ENCODE peak calls at places on chromosomes 2 and 18, in ten cellular contexts. J is nephron progenitor cell; T is BE2C; M is memory B cell; O is breast epithelium; N is CD4-positive, alpha-beta T cell; U is endothelial cell of umbilical vein; E is NCI-H774; K is brain microvascular endothelial cell; Q is NCI-H1694 treated with DMSO at 0.1 percent for 48 hours. Y is an unnamed sample.

GRCh38 chr2:241901500-241902351 is 32.2 kb downstream of the RTP5 start:
- DNase-seq in N (no peak), M (no peak), T (no peak), E (no peak), U (no peak), O (no peak), J (peak; percentile 56), K (no peak), Q (no peak), Y (peak; percentile 72)

GRCh38 chr2:47239119-47239969 is 84.2 kb upstream of the STPG4 start:
- DNase-seq in K (no peak), M (no peak), O (no peak), T (peak; percentile 83), J (peak; percentile 30), U (no peak), E (no peak), Q (peak; percentile 89), N (no peak), Y (peak; percentile 63)

GRCh38 chr18:22494771-22495170 is 77.1 kb upstream of the CTAGE1 start:
- DNase-seq in Q (no peak), K (peak; percentile 46), M (no peak), J (no peak), E (no peak), T (no peak), N (no peak), O (no peak), U (peak; percentile 70), Y (no peak)

GRCh38 chr18:31512203-31512764 is 14.3 kb downstream of the DSG2 start:
- DNase-seq in E (no peak), O (no peak), J (peak; percentile 7), Q (no peak), T (no peak), M (no peak), K (peak; percentile 90), N (no peak), U (no peak), Y (no peak)

GRCh38 chr2:77054938-77055337 is 467.2 kb downstream of the LRRTM4 start:
- DNase-seq in T (no peak), O (no peak), N (no peak), J (peak; percentile 26), Q (no peak), M (no peak), K (no peak), U (no peak), E (no peak), Y (no peak)

GRCh38 chr2:64730551-64731305 is 77.0 kb upstream of the SERTAD2 start:
- DNase-seq in Q (peak; percentile 9), J (peak; percentile 43), N (peak; percentile 30), E (peak; percentile 71), K (peak; percentile 38), O (peak; percentile 58), M (no peak), U (peak; percentile 92), T (peak; percentile 65), Y (peak; percentile 35)

GRCh38 chr18:11178951-11179549 is 29.7 kb upstream of the PIEZO2 start:
- DNase-seq in O (peak; percentile 50), M (no peak), U (no peak), E (no peak), Q (no peak), T (no peak), N (no peak), K (no peak), J (no peak), Y (no peak)

GRCh38 chr2:224392545-224392944 is 9.4 kb downstream of the FAM124B start:
- DNase-seq in K (no peak), N (no peak), E (no peak), O (no peak), J (no peak), Q (no peak), M (no peak), T (no peak), U (peak; percentile 34), Y (no peak)

GRCh38 chr2:216372761-216373291 is 543 bp upstream of the MARCHF4 start:
- DNase-seq in J (no peak), E (no peak), O (no peak), N (no peak), U (peak; percentile 78), K (peak; percentile 74), T (no peak), M (no peak), Q (no peak), Y (no peak)

GRCh38 chr2:33018271-33018670 is 71.5 kb downstream of the LTBP1 start:
- DNase-seq in N (no peak), T (no peak), K (no peak), Q (no peak), U (no peak), E (no peak), M (no peak), J (no peak), O (no peak), Y (no peak)